ENCODE peak calls at places on chromosomes 12 and 14, in four cellular contexts. M, B, C and U are unnamed samples.

GRCh38 chr12:2455410-2455809 is 339.4 kb upstream of the FKBP4 start:
- DNase-seq in B (no peak), M (no peak), C (no peak), U (no peak)

GRCh38 chr14:68779761-68780323 is 13.0 kb downstream of the ZFP36L1 start:
- DNase-seq in B (no peak), C (peak), M (peak), U (no peak)

GRCh38 chr12:53956251-53956887 is 1.7 kb downstream of the HOXC12 start:
- DNase-seq in C (no peak), M (no peak), B (no peak), U (no peak)

GRCh38 chr12:67568055-67568454 is 80.5 kb upstream of the DYRK2 start:
- DNase-seq in M (no peak), B (no peak), C (no peak), U (no peak)

GRCh38 chr14:47040490-47040889 is 388.9 kb upstream of the RPL10L start:
- DNase-seq in B (peak), M (no peak), C (peak), U (no peak)

GRCh38 chr14:55191881-55192616 is 664 bp upstream of the DLGAP5 start:
- DNase-seq in B (no peak), C (no peak), M (no peak), U (no peak)

GRCh38 chr12:129693731-129694130 is 210.1 kb downstream of the TMEM132D start:
- DNase-seq in M (no peak), B (no peak), C (no peak), U (no peak)

GRCh38 chr14:66228267-66228970 is 257.8 kb upstream of the CCDC196 start:
- DNase-seq in M (no peak), C (no peak), B (no peak), U (no peak)

GRCh38 chr12:12070674-12071661 is at the start of gene BCL2L14:
- DNase-seq in M (peak), B (no peak), C (no peak), U (no peak)

GRCh38 chr12:103808239-103808880 is 32.7 kb downstream of the NT5DC3 start:
- DNase-seq in B (no peak), M (no peak), C (no peak), U (no peak)

GRCh38 chr14:45715946-45716345 is 462.9 kb upstream of the MIS18BP1 start:
- DNase-seq in B (no peak), C (no peak), M (no peak), U (no peak)